ENCODE peak calls at places on chromosome 12, in four cellular contexts. W, C, A and E are unnamed samples.

GRCh38 chr12:124804011-124804621 is 59.5 kb downstream of the SCARB1 start:
- ATAC-seq in W (peak; percentile 79), C (no peak), A (no peak), E (peak; percentile 80)

GRCh38 chr12:22759769-22760674 is 135.1 kb downstream of the ETNK1 start:
- ATAC-seq in W (no peak), C (no peak), A (no peak), E (no peak)

GRCh38 chr12:113996026-113996425 is 29.9 kb upstream of the RBM19 start:
- ATAC-seq in W (no peak), C (no peak), A (no peak), E (peak; percentile 74)

GRCh38 chr12:75932241-75932640 is 99.3 kb downstream of the PHLDA1 start:
- ATAC-seq in W (no peak), C (no peak), A (no peak), E (no peak)

GRCh38 chr12:38528527-38528926 is 212.0 kb downstream of the ALG10B start:
- ATAC-seq in W (no peak), C (no peak), A (no peak), E (no peak)

GRCh38 chr12:89235189-89235993 is 116.9 kb downstream of the DUSP6 start:
- ATAC-seq in W (no peak), C (peak; percentile 57), A (peak; percentile 84), E (no peak)

GRCh38 chr12:131591714-131592709 is 118.9 kb upstream of the SFSWAP start:
- ATAC-seq in W (no peak), C (no peak), A (no peak), E (no peak)

GRCh38 chr12:121145221-121145620 is 12.5 kb downstream of the P2RX7 start:
- ATAC-seq in W (peak; percentile 34), C (peak; percentile 72), A (peak; percentile 79), E (no peak)

GRCh38 chr12:81530352-81530751 is 228.8 kb downstream of the PPFIA2 start:
- ATAC-seq in W (no peak), C (no peak), A (no peak), E (no peak)

GRCh38 chr12:107843351-107844311 is 69.1 kb downstream of the ASCL4 start:
- ATAC-seq in W (no peak), C (no peak), A (no peak), E (peak; percentile 69)

GRCh38 chr12:94055528-94055927 is 92.8 kb upstream of the PLXNC1 start:
- ATAC-seq in W (no peak), C (no peak), A (no peak), E (no peak)

GRCh38 chr12:18262514-18262913 is 1.2 kb downstream of the PIK3C2G start:
- ATAC-seq in W (no peak), C (no peak), A (no peak), E (no peak)

GRCh38 chr12:64756371-64756770 is 2.8 kb downstream of the GNS start:
- ATAC-seq in W (no peak), C (no peak), A (no peak), E (no peak)

GRCh38 chr12:132117558-132117875 is 26.6 kb downstream of the DDX51 start:
- ATAC-seq in W (no peak), C (no peak), A (no peak), E (peak; percentile 78)

GRCh38 chr12:120006248-120006975 is 17.4 kb downstream of the BICDL1 start:
- ATAC-seq in W (no peak), C (peak; percentile 83), A (peak; percentile 38), E (no peak)

GRCh38 chr12:59916988-59917387 is 321.2 kb downstream of the SLC16A7 start:
- ATAC-seq in W (no peak), C (no peak), A (no peak), E (no peak)

GRCh38 chr12:11954181-11954580 is 116.6 kb upstream of the BCL2L14 start:
- ATAC-seq in W (no peak), C (no peak), A (peak; percentile 66), E (no peak)

GRCh38 chr12:49866859-49867579 is 24.1 kb upstream of the BCDIN3D start:
- ATAC-seq in W (peak; percentile 45), C (peak; percentile 94), A (peak; percentile 72), E (peak; percentile 27)

GRCh38 chr12:85504164-85504563 is 224.1 kb downstream of the ALX1 start:
- ATAC-seq in W (no peak), C (no peak), A (no peak), E (no peak)

GRCh38 chr12:90859591-90859990 is 95.4 kb downstream of the CCER1 start:
- ATAC-seq in W (no peak), C (no peak), A (no peak), E (no peak)

GRCh38 chr12:43315961-43316360 is 236.0 kb downstream of the ADAMTS20 start:
- ATAC-seq in W (no peak), C (no peak), A (no peak), E (no peak)

GRCh38 chr12:31865023-31865422 is 94.2 kb upstream of the RESF1 start:
- ATAC-seq in W (peak; percentile 91), C (no peak), A (no peak), E (no peak)

GRCh38 chr12:113055594-113056380 is 743 bp upstream of the DTX1 start:
- ATAC-seq in W (no peak), C (no peak), A (no peak), E (no peak)

GRCh38 chr12:40646456-40646855 is 45.8 kb upstream of the CNTN1 start:
- ATAC-seq in W (no peak), C (no peak), A (no peak), E (no peak)

GRCh38 chr12:71439362-71439612 is 311 bp upstream of the LGR5 start:
- ATAC-seq in W (no peak), C (no peak), A (peak; percentile 18), E (no peak)

GRCh38 chr12:110371408-110372055 is 32.0 kb downstream of the ANAPC7 start:
- ATAC-seq in W (no peak), C (no peak), A (no peak), E (no peak)

GRCh38 chr12:57498143-57498524 is 10.3 kb downstream of the MARS1 start:
- ATAC-seq in W (no peak), C (no peak), A (no peak), E (no peak)

GRCh38 chr12:51846911-51847829 is 1.3 kb downstream of the FIGNL2 start:
- ATAC-seq in W (peak; percentile 62), C (peak; percentile 64), A (peak; percentile 43), E (peak; percentile 62)

GRCh38 chr12:55995366-55995765 is 1.7 kb upstream of the SUOX start:
- ATAC-seq in W (no peak), C (no peak), A (no peak), E (no peak)

GRCh38 chr12:65022960-65023359 is 98.1 kb downstream of the WIF1 start:
- ATAC-seq in W (no peak), C (no peak), A (no peak), E (no peak)

GRCh38 chr12:62123721-62124203 is 136.4 kb upstream of the USP15 start:
- ATAC-seq in W (peak; percentile 46), C (peak; percentile 28), A (peak; percentile 67), E (peak; percentile 87)

GRCh38 chr12:113080692-113081091 is 24.2 kb downstream of the DTX1 start:
- ATAC-seq in W (no peak), C (no peak), A (no peak), E (no peak)